ENCODE peak calls at places on chromosomes 4 and X, in four cellular contexts. F is K562, M is HepG2, E is GM12892. D is an unnamed sample.

GRCh38 chr4:3712112-3712805 is 53.9 kb upstream of the ADRA2C start:
- DNase-seq in E (no peak), M (no peak), F (no peak), D (no peak)

GRCh38 chrX:10617186-10617963 is 3.0 kb downstream of the MID1 start:
- DNase-seq in M (no peak), E (no peak), F (no peak), D (no peak)

GRCh38 chrX:68199062-68199848 is 234.0 kb downstream of the OPHN1 start:
- DNase-seq in E (no peak), M (no peak), F (no peak), D (no peak)

GRCh38 chr4:8157944-8158709 is 486 bp downstream of the ABLIM2 start:
- DNase-seq in M (no peak), F (no peak), E (no peak), D (no peak)

GRCh38 chr4:174633399-174633798 is 111.1 kb upstream of the HPGD start:
- DNase-seq in M (no peak), F (no peak), E (no peak), D (no peak)

GRCh38 chrX:105375816-105376215 is 155.3 kb upstream of the TEX13A start:
- DNase-seq in E (no peak), M (no peak), F (no peak), D (no peak)

GRCh38 chr4:127997534-127998388 is 32.6 kb downstream of the ABHD18 start:
- DNase-seq in F (no peak), E (peak; percentile 16), M (no peak), D (peak; percentile 19)

GRCh38 chrX:114800719-114801118 is 216.7 kb downstream of the IL13RA2 start:
- DNase-seq in F (peak; percentile 2), E (no peak), M (peak; percentile 15), D (no peak)

GRCh38 chr4:183164963-183165362 is 65.9 kb downstream of the WWC2 start:
- DNase-seq in M (no peak), F (no peak), E (no peak), D (no peak)

GRCh38 chr4:11805837-11806236 is 377.1 kb upstream of the HS3ST1 start:
- DNase-seq in M (no peak), F (no peak), E (no peak), D (no peak)

GRCh38 chr4:23904639-23905061 is 14.8 kb upstream of the PPARGC1A start:
- DNase-seq in M (no peak), E (no peak), F (no peak), D (no peak)

GRCh38 chr4:188332265-188332664 is 193.0 kb downstream of the TRIML1 start:
- DNase-seq in M (no peak), F (no peak), E (no peak), D (no peak)

GRCh38 chrX:117407449-117408170 is 709.0 kb downstream of the KLHL13 start:
- DNase-seq in F (no peak), E (no peak), M (no peak), D (no peak)

GRCh38 chr4:123449780-123450179 is 53.2 kb downstream of the SPRY1 start:
- DNase-seq in E (no peak), M (peak; percentile 46), F (no peak), D (no peak)

GRCh38 chrX:31228415-31228832 is 156.6 kb upstream of the FTHL17 start:
- DNase-seq in M (no peak), E (no peak), F (no peak), D (no peak)

GRCh38 chrX:22575161-22575845 is 302.6 kb downstream of the CBLL2 start:
- DNase-seq in F (no peak), E (no peak), M (no peak), D (no peak)

GRCh38 chr4:2806392-2807355 is 13.8 kb downstream of the SH3BP2 start:
- DNase-seq in E (no peak), M (no peak), F (no peak), D (no peak)

GRCh38 chr4:15410750-15411149 is 17.1 kb upstream of the C1QTNF7 start:
- DNase-seq in E (no peak), F (no peak), M (no peak), D (no peak)

GRCh38 chr4:75555294-75556164 is at the start of gene ODAPH:
- DNase-seq in F (peak; percentile 16), E (peak; percentile 34), M (no peak), D (peak; percentile 18)

GRCh38 chr4:137545461-137545861 is 13.2 kb upstream of the PCDH18 start:
- DNase-seq in F (no peak), M (no peak), E (no peak), D (no peak)

GRCh38 chrX:153776611-153777045 is 4.2 kb upstream of the SRPK3 start:
- DNase-seq in F (peak; percentile 92), E (no peak), M (no peak), D (no peak)

GRCh38 chrX:85503258-85504158 is 124.0 kb upstream of the POF1B start:
- DNase-seq in M (no peak), F (no peak), E (no peak), D (no peak)

GRCh38 chrX:153829799-153830631 is at the start of gene PDZD4:
- DNase-seq in M (no peak), F (no peak), E (no peak), D (no peak)

GRCh38 chr4:140943486-140943885 is 187.3 kb upstream of the TBC1D9 start:
- DNase-seq in F (no peak), E (no peak), M (no peak), D (no peak)

GRCh38 chr4:7741946-7742806 is 197.5 kb downstream of the AFAP1 start:
- DNase-seq in F (no peak), E (no peak), M (no peak), D (no peak)

GRCh38 chrX:31423575-31424284 is 351.9 kb upstream of the FTHL17 start:
- DNase-seq in M (peak; percentile 15), E (no peak), F (peak; percentile 9), D (peak; percentile 2)

GRCh38 chrX:136920001-136920400 is 39.5 kb upstream of the RBMX start:
- DNase-seq in E (no peak), M (no peak), F (no peak), D (no peak)
- TF ChIP-seq TAF1 in E (no peak), M (no peak), F (no peak), D (no peak)

GRCh38 chr4:168769416-168769815 is 240.6 kb downstream of the CBR4 start:
- DNase-seq in F (no peak), M (no peak), E (no peak), D (no peak)
- TF ChIP-seq POLR2AphosphoS5 in F (no peak), M (no peak), E (no peak), D (no peak)

DNA sequence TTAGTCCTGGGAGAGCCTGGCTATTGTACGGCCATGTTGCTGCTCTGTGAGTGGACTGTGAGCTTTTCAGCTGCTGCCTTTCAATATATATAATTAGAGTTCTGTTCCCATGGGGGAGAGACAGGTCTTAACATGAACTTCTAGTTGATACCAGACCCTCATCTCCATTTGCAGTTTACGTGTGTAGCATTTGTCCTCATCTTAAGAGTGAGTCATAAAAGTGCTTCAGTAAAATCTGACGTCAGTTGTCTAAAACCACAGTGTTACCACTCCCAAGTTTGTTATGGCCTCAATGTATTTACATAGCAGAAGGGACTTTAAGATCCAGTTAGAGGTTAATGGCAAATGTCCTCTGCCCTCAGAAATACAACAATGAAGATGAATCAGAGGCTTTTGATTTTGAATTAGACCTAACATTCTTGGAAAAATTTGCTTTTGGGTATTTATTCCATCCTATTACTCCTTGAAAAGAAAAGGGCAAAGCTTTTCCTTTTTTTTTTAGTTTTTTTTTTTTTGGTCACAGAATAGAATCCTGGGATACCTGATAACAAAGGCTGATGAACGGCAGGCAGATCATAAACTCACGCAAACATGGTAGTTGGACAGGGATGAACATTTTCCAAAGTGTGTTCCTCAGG is 38.6 kb downstream of the PHOX2B start:
- DNase-seq in F (no peak), E (no peak), M (no peak), D (no peak)
- TF ChIP-seq TAF1 in F (no peak), E (no peak), M (no peak), D (no peak)

GRCh38 chrX:45761920-45762319 is 561.2 kb upstream of the DIPK2B start:
- DNase-seq in F (no peak), M (no peak), E (no peak), D (no peak)
- TF ChIP-seq POLR2AphosphoS5 in F (no peak), M (no peak), E (no peak), D (no peak)

GRCh38 chr4:155604718-155605601 is 61.7 kb upstream of the GUCY1A1 start:
- DNase-seq in F (no peak), E (no peak), M (no peak), D (no peak)
- TF ChIP-seq TAF1 in F (no peak), E (no peak), M (no peak), D (no peak)

GRCh38 chr4:1720163-1720983 is 750 bp downstream of the TMEM129 start:
- DNase-seq in F (peak; percentile 52), M (no peak), E (no peak), D (no peak)
- TF ChIP-seq POLR2AphosphoS5 in F (no peak), M (peak; percentile 42), E (peak; percentile 67), D (peak; percentile 53)

DNA sequence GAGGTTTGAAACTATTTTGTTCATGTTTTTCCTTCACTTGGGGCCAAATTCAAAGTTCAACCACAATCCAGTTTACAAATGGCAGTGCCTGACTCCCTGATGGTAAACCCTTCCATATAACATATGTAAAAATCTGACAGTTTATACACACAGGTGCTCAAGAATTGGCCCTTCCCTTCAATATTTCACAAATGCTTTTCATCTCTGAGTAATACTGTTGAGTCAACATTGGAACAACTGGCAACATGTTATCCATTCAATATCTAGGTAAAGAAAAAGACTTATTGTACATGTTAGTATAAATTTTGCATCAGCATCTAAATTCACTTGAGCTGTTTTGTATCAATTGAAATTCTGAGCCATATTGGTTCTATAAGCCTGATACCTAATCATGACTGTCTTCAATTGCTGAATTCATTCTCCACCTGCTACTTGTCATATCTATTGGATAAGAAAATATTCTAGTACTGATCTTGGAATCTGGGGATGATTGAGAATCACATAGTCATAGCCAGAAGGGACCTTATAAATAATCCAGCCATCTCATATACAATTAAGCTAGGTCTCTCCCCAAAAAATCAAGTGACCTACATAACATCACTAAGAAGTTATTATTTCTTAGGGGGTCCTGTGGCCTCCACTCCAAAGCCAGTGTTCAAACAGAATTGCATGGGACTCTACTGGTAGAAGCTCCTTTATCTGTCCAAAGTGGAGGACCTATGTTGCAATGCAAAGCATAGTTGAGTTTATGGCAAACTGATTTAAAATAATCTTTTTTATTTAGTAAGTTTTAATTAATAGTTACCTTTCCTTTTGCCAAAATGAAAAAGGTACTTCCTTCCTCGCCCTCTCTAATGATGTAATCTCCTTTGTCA is 61.9 kb downstream of the PRKG2 start:
- DNase-seq in F (no peak), M (no peak), E (no peak), D (no peak)
- TF ChIP-seq TAF1 in F (no peak), M (no peak), E (no peak), D (no peak)

GRCh38 chr4:28254003-28254402 is 1393.4 kb downstream of the STIM2 start:
- DNase-seq in M (no peak), E (no peak), F (no peak), D (no peak)
- TF ChIP-seq POLR2AphosphoS5 in M (no peak), E (no peak), F (no peak), D (no peak)

GRCh38 chr4:21410372-21410771 is 538.2 kb downstream of the KCNIP4 start:
- DNase-seq in E (no peak), M (no peak), F (no peak), D (no peak)
- TF ChIP-seq TAF1 in E (no peak), M (no peak), F (no peak), D (no peak)

GRCh38 chr4:48570646-48571220 is 80.7 kb downstream of the ZAR1 start:
- DNase-seq in M (no peak), F (no peak), E (no peak), D (no peak)
- TF ChIP-seq POLR2AphosphoS5 in M (no peak), F (no peak), E (no peak), D (no peak)

D was measured in GM12891.